ENCODE peak calls at places on chromosome 2, in seven cellular contexts. One of them, this sample, is unnamed.

GRCh38 chr2:179917272-179917671 is 55.9 kb upstream of the ZNF385B start:
- DNase-seq in HS-5: no peak
- DNase-seq in right lobe of liver: no peak
- DNase-seq in GM12865: no peak
- DNase-seq in T47D: no peak
- DNase-seq in DMS153: no peak
- DNase-seq in small intestine: no peak
- DNase-seq in this sample: no peak

GRCh38 chr2:167826906-167827305 is 420.5 kb downstream of the STK39 start:
- DNase-seq in HS-5: no peak
- DNase-seq in right lobe of liver: no peak
- DNase-seq in GM12865: no peak
- DNase-seq in T47D: no peak
- DNase-seq in DMS153: no peak
- DNase-seq in small intestine: no peak
- DNase-seq in this sample: no peak

GRCh38 chr2:220273082-220273481 is 645.7 kb downstream of the SLC4A3 start:
- DNase-seq in HS-5: no peak
- DNase-seq in right lobe of liver: no peak
- DNase-seq in GM12865: no peak
- DNase-seq in T47D: peak; percentile 77
- DNase-seq in DMS153: no peak
- DNase-seq in small intestine: no peak
- DNase-seq in this sample: no peak

GRCh38 chr2:43473767-43474166 is 122.1 kb downstream of the THADA start:
- DNase-seq in HS-5: no peak
- DNase-seq in right lobe of liver: no peak
- DNase-seq in GM12865: no peak
- DNase-seq in T47D: no peak
- DNase-seq in DMS153: no peak
- DNase-seq in small intestine: no peak
- DNase-seq in this sample: no peak

GRCh38 chr2:141555876-141556470 is 574.8 kb downstream of the LRP1B start:
- DNase-seq in HS-5: no peak
- DNase-seq in right lobe of liver: no peak
- DNase-seq in GM12865: no peak
- DNase-seq in T47D: no peak
- DNase-seq in DMS153: no peak
- DNase-seq in small intestine: no peak
- DNase-seq in this sample: no peak

GRCh38 chr2:45452866-45453265 is 158.2 kb downstream of the SRBD1 start:
- DNase-seq in HS-5: peak; percentile 56
- DNase-seq in right lobe of liver: no peak
- DNase-seq in GM12865: no peak
- DNase-seq in T47D: no peak
- DNase-seq in DMS153: no peak
- DNase-seq in small intestine: no peak
- DNase-seq in this sample: no peak

GRCh38 chr2:42787788-42788477 is 4.5 kb downstream of the HAAO start:
- DNase-seq in HS-5: no peak
- DNase-seq in right lobe of liver: no peak
- DNase-seq in GM12865: no peak
- DNase-seq in T47D: no peak
- DNase-seq in DMS153: no peak
- DNase-seq in small intestine: no peak
- DNase-seq in this sample: no peak

GRCh38 chr2:211068108-211068780 is 511.8 kb downstream of the CPS1 start:
- DNase-seq in HS-5: no peak
- DNase-seq in right lobe of liver: no peak
- DNase-seq in GM12865: no peak
- DNase-seq in T47D: no peak
- DNase-seq in DMS153: no peak
- DNase-seq in small intestine: no peak
- DNase-seq in this sample: no peak

GRCh38 chr2:235042576-235043515 is 91.0 kb downstream of the SH3BP4 start:
- DNase-seq in HS-5: no peak
- DNase-seq in right lobe of liver: no peak
- DNase-seq in GM12865: no peak
- DNase-seq in T47D: no peak
- DNase-seq in DMS153: no peak
- DNase-seq in small intestine: no peak
- DNase-seq in this sample: no peak

GRCh38 chr2:128442891-128443302 is 124.2 kb upstream of the HS6ST1 start:
- DNase-seq in HS-5: no peak
- DNase-seq in right lobe of liver: no peak
- DNase-seq in GM12865: no peak
- DNase-seq in T47D: no peak
- DNase-seq in DMS153: no peak
- DNase-seq in small intestine: no peak
- DNase-seq in this sample: no peak

GRCh38 chr2:207283356-207283755 is 117.6 kb upstream of the KLF7 start:
- DNase-seq in HS-5: no peak
- DNase-seq in right lobe of liver: no peak
- DNase-seq in GM12865: peak; percentile 26
- DNase-seq in T47D: no peak
- DNase-seq in DMS153: no peak
- DNase-seq in small intestine: no peak
- DNase-seq in this sample: no peak

GRCh38 chr2:240237609-240238151 is 97.2 kb upstream of the OTOS start:
- DNase-seq in HS-5: peak; percentile 92
- DNase-seq in right lobe of liver: peak; percentile 62
- DNase-seq in GM12865: no peak
- DNase-seq in T47D: no peak
- DNase-seq in DMS153: no peak
- DNase-seq in small intestine: no peak
- DNase-seq in this sample: no peak

GRCh38 chr2:23544589-23545295 is 159.8 kb downstream of the KLHL29 start:
- DNase-seq in HS-5: no peak
- DNase-seq in right lobe of liver: no peak
- DNase-seq in GM12865: no peak
- DNase-seq in T47D: no peak
- DNase-seq in DMS153: no peak
- DNase-seq in small intestine: no peak
- DNase-seq in this sample: no peak

GRCh38 chr2:17164550-17164949 is 353.7 kb downstream of the RAD51AP2 start:
- DNase-seq in HS-5: peak; percentile 29
- DNase-seq in right lobe of liver: no peak
- DNase-seq in GM12865: no peak
- DNase-seq in T47D: no peak
- DNase-seq in DMS153: no peak
- DNase-seq in small intestine: no peak
- DNase-seq in this sample: no peak

GRCh38 chr2:110678457-110679336 is 834 bp upstream of the BUB1 start:
- DNase-seq in HS-5: no peak
- DNase-seq in right lobe of liver: peak; percentile 29
- DNase-seq in GM12865: peak; percentile 57
- DNase-seq in T47D: peak; percentile 6
- DNase-seq in DMS153: no peak
- DNase-seq in small intestine: no peak
- DNase-seq in this sample: peak; percentile 18

GRCh38 chr2:241508240-241508509 is 209 bp downstream of the STK25 start:
- DNase-seq in HS-5: no peak
- DNase-seq in right lobe of liver: no peak
- DNase-seq in GM12865: no peak
- DNase-seq in T47D: no peak
- DNase-seq in DMS153: no peak
- DNase-seq in small intestine: no peak
- DNase-seq in this sample: no peak

GRCh38 chr2:46812381-46813024 is 103.1 kb downstream of the MCFD2 start:
- DNase-seq in HS-5: no peak
- DNase-seq in right lobe of liver: no peak
- DNase-seq in GM12865: no peak
- DNase-seq in T47D: no peak
- DNase-seq in DMS153: no peak
- DNase-seq in small intestine: peak; percentile 10
- DNase-seq in this sample: no peak

GRCh38 chr2:161243312-161243711 is 64.9 kb upstream of the PSMD14 start:
- DNase-seq in HS-5: no peak
- DNase-seq in right lobe of liver: no peak
- DNase-seq in GM12865: peak; percentile 69
- DNase-seq in T47D: no peak
- DNase-seq in DMS153: no peak
- DNase-seq in small intestine: no peak
- DNase-seq in this sample: no peak

GRCh38 chr2:27322301-27322765 is 564 bp downstream of the MPV17 start:
- DNase-seq in HS-5: no peak
- DNase-seq in right lobe of liver: peak; percentile 32
- DNase-seq in GM12865: peak; percentile 52
- DNase-seq in T47D: no peak
- DNase-seq in DMS153: no peak
- DNase-seq in small intestine: no peak
- DNase-seq in this sample: peak; percentile 18

GRCh38 chr2:230505162-230505561 is 89.2 kb downstream of the SP100 start:
- DNase-seq in HS-5: no peak
- DNase-seq in right lobe of liver: no peak
- DNase-seq in GM12865: peak; percentile 71
- DNase-seq in T47D: no peak
- DNase-seq in DMS153: no peak
- DNase-seq in small intestine: no peak
- DNase-seq in this sample: no peak

GRCh38 chr2:60868589-60869273 is 12.6 kb upstream of the REL start:
- DNase-seq in HS-5: no peak
- DNase-seq in right lobe of liver: no peak
- DNase-seq in GM12865: no peak
- DNase-seq in T47D: no peak
- DNase-seq in DMS153: no peak
- DNase-seq in small intestine: no peak
- DNase-seq in this sample: no peak

GRCh38 chr2:15169326-15170038 is 391.7 kb downstream of the NBAS start:
- DNase-seq in HS-5: peak; percentile 90
- DNase-seq in right lobe of liver: no peak
- DNase-seq in GM12865: no peak
- DNase-seq in T47D: no peak
- DNase-seq in DMS153: no peak
- DNase-seq in small intestine: no peak
- DNase-seq in this sample: no peak

GRCh38 chr2:173521450-173522192 is 166.9 kb downstream of the CDCA7 start:
- DNase-seq in HS-5: peak; percentile 15
- DNase-seq in right lobe of liver: no peak
- DNase-seq in GM12865: no peak
- DNase-seq in T47D: peak; percentile 5
- DNase-seq in DMS153: no peak
- DNase-seq in small intestine: no peak
- DNase-seq in this sample: no peak

GRCh38 chr2:110662560-110662959 is 15.3 kb downstream of the BUB1 start:
- DNase-seq in HS-5: no peak
- DNase-seq in right lobe of liver: no peak
- DNase-seq in GM12865: no peak
- DNase-seq in T47D: no peak
- DNase-seq in DMS153: no peak
- DNase-seq in small intestine: no peak
- DNase-seq in this sample: no peak

GRCh38 chr2:218035463-218036100 is 32.8 kb upstream of the TNS1 start:
- DNase-seq in HS-5: no peak
- DNase-seq in right lobe of liver: no peak
- DNase-seq in GM12865: no peak
- DNase-seq in T47D: no peak
- DNase-seq in DMS153: no peak
- DNase-seq in small intestine: no peak
- DNase-seq in this sample: no peak

GRCh38 chr2:226130192-226130591 is 669.4 kb downstream of the IRS1 start:
- DNase-seq in HS-5: no peak
- DNase-seq in right lobe of liver: no peak
- DNase-seq in GM12865: no peak
- DNase-seq in T47D: peak; percentile 31
- DNase-seq in DMS153: no peak
- DNase-seq in small intestine: no peak
- DNase-seq in this sample: no peak

GRCh38 chr2:214649440-214650205 is 159.9 kb downstream of the BARD1 start:
- DNase-seq in HS-5: peak; percentile 56
- DNase-seq in right lobe of liver: no peak
- DNase-seq in GM12865: no peak
- DNase-seq in T47D: no peak
- DNase-seq in DMS153: no peak
- DNase-seq in small intestine: no peak
- DNase-seq in this sample: no peak

GRCh38 chr2:170578596-170578995 is 136.5 kb upstream of the SP5 start:
- DNase-seq in HS-5: no peak
- DNase-seq in right lobe of liver: no peak
- DNase-seq in GM12865: no peak
- DNase-seq in T47D: no peak
- DNase-seq in DMS153: no peak
- DNase-seq in small intestine: no peak
- DNase-seq in this sample: no peak

GRCh38 chr2:119190321-119190720 is 31.8 kb upstream of the C1QL2 start:
- DNase-seq in HS-5: no peak
- DNase-seq in right lobe of liver: no peak
- DNase-seq in GM12865: no peak
- DNase-seq in T47D: peak; percentile 69
- DNase-seq in DMS153: no peak
- DNase-seq in small intestine: no peak
- DNase-seq in this sample: no peak

GRCh38 chr2:221205103-221205502 is 367.0 kb downstream of the EPHA4 start:
- DNase-seq in HS-5: no peak
- DNase-seq in right lobe of liver: no peak
- DNase-seq in GM12865: no peak
- DNase-seq in T47D: peak; percentile 85
- DNase-seq in DMS153: peak; percentile 88
- DNase-seq in small intestine: peak; percentile 29
- DNase-seq in this sample: no peak

GRCh38 chr2:100235098-100235497 is 87.2 kb downstream of the LONRF2 start:
- DNase-seq in HS-5: no peak
- DNase-seq in right lobe of liver: no peak
- DNase-seq in GM12865: peak; percentile 84
- DNase-seq in T47D: no peak
- DNase-seq in DMS153: no peak
- DNase-seq in small intestine: peak; percentile 13
- DNase-seq in this sample: peak; percentile 22

GRCh38 chr2:188023035-188023434 is 268.6 kb upstream of the GULP1 start:
- DNase-seq in HS-5: no peak
- DNase-seq in right lobe of liver: no peak
- DNase-seq in GM12865: no peak
- DNase-seq in T47D: no peak
- DNase-seq in DMS153: no peak
- DNase-seq in small intestine: no peak
- DNase-seq in this sample: no peak

GRCh38 chr2:212940816-212941215 is 210.6 kb downstream of the IKZF2 start:
- DNase-seq in HS-5: no peak
- DNase-seq in right lobe of liver: peak; percentile 28
- DNase-seq in GM12865: no peak
- DNase-seq in T47D: peak; percentile 85
- DNase-seq in DMS153: peak; percentile 92
- DNase-seq in small intestine: peak; percentile 32
- DNase-seq in this sample: peak; percentile 42

GRCh38 chr2:174797792-174798276 is 33.6 kb upstream of the CHRNA1 start:
- DNase-seq in HS-5: peak; percentile 62
- DNase-seq in right lobe of liver: no peak
- DNase-seq in GM12865: no peak
- DNase-seq in T47D: no peak
- DNase-seq in DMS153: no peak
- DNase-seq in small intestine: no peak
- DNase-seq in this sample: no peak

GRCh38 chr2:168622559-168622958 is 166.5 kb downstream of the CERS6 start:
- DNase-seq in HS-5: no peak
- DNase-seq in right lobe of liver: no peak
- DNase-seq in GM12865: no peak
- DNase-seq in T47D: no peak
- DNase-seq in DMS153: no peak
- DNase-seq in small intestine: peak; percentile 46
- DNase-seq in this sample: no peak

GRCh38 chr2:213152065-213152794 is 818 bp upstream of the IKZF2 start:
- DNase-seq in HS-5: peak; percentile 33
- DNase-seq in right lobe of liver: peak; percentile 79
- DNase-seq in GM12865: peak; percentile 81
- DNase-seq in T47D: peak; percentile 75
- DNase-seq in DMS153: peak; percentile 28
- DNase-seq in small intestine: peak; percentile 47
- DNase-seq in this sample: peak; percentile 72

GRCh38 chr2:233519787-233520611 is 46.6 kb downstream of the USP40 start:
- DNase-seq in HS-5: no peak
- DNase-seq in right lobe of liver: no peak
- DNase-seq in GM12865: peak; percentile 75
- DNase-seq in T47D: no peak
- DNase-seq in DMS153: no peak
- DNase-seq in small intestine: peak; percentile 36
- DNase-seq in this sample: no peak